ENCODE peak calls at places on chromosomes 6 and 20, in six cellular contexts. Z, T, X, U, J and H are unnamed samples.

GRCh38 chr6:166419268-166419667 is 36.5 kb upstream of the MPC1 start:
- DNase-seq in Z (no peak), T (peak; percentile 54), X (peak; percentile 76), U (no peak), J (no peak), H (peak; percentile 88)

GRCh38 chr6:101626264-101626663 is 232.8 kb downstream of the GRIK2 start:
- DNase-seq in Z (no peak), T (no peak), X (no peak), U (no peak), J (no peak), H (no peak)

GRCh38 chr20:36051318-36052116 is 83.1 kb downstream of the CNBD2 start:
- DNase-seq in Z (no peak), T (no peak), X (no peak), U (no peak), J (no peak), H (no peak)

GRCh38 chr6:139099984-139100383 is 34.9 kb upstream of the HECA start:
- DNase-seq in Z (no peak), T (no peak), X (no peak), U (no peak), J (no peak), H (peak; percentile 37)

GRCh38 chr6:77231438-77232305 is 231.6 kb downstream of the HTR1B start:
- DNase-seq in Z (no peak), T (no peak), X (no peak), U (no peak), J (no peak), H (no peak)

GRCh38 chr20:34129518-34130162 is 17.6 kb upstream of the EIF2S2 start:
- DNase-seq in Z (no peak), T (peak; percentile 85), X (no peak), U (peak; percentile 73), J (peak; percentile 75), H (peak; percentile 68)

GRCh38 chr20:58775371-58775770 is 75.3 kb downstream of the GNAS-AS1 start:
- DNase-seq in Z (no peak), T (no peak), X (no peak), U (no peak), J (no peak), H (no peak)

GRCh38 chr20:2576317-2576727 is 39.9 kb downstream of the TMC2 start:
- DNase-seq in Z (no peak), T (no peak), X (no peak), U (no peak), J (no peak), H (no peak)

GRCh38 chr6:111361648-111362047 is 121.4 kb downstream of the REV3L start:
- DNase-seq in Z (no peak), T (peak; percentile 31), X (no peak), U (peak; percentile 51), J (peak; percentile 10), H (peak; percentile 7)

GRCh38 chr6:36600564-36601146 is 6.5 kb downstream of the SRSF3 start:
- DNase-seq in Z (no peak), T (no peak), X (no peak), U (no peak), J (no peak), H (no peak)

GRCh38 chr6:26240157-26240980 is 124.6 kb upstream of the BTN3A2 start:
- DNase-seq in Z (no peak), T (no peak), X (peak; percentile 90), U (peak; percentile 75), J (no peak), H (peak; percentile 88)

GRCh38 chr6:15279047-15279661 is 33.3 kb downstream of the JARID2 start:
- DNase-seq in Z (no peak), T (no peak), X (no peak), U (no peak), J (no peak), H (no peak)

GRCh38 chr6:111487656-111488055 is 4.6 kb upstream of the REV3L start:
- DNase-seq in Z (no peak), T (peak; percentile 55), X (no peak), U (no peak), J (no peak), H (no peak)

GRCh38 chr6:31680226-31680840 is 534 bp downstream of the LY6G5C start:
- DNase-seq in Z (no peak), T (no peak), X (no peak), U (no peak), J (no peak), H (no peak)

GRCh38 chr6:109867970-109868358 is 110.1 kb upstream of the GPR6 start:
- DNase-seq in Z (no peak), T (no peak), X (peak; percentile 32), U (no peak), J (no peak), H (no peak)

GRCh38 chr6:13873288-13874190 is 51.2 kb upstream of the RNF182 start:
- DNase-seq in Z (peak; percentile 85), T (peak; percentile 70), X (peak; percentile 88), U (peak; percentile 40), J (peak; percentile 51), H (peak; percentile 86)

GRCh38 chr6:15062311-15063252 is 183.3 kb upstream of the JARID2 start:
- DNase-seq in Z (no peak), T (peak; percentile 91), X (no peak), U (peak; percentile 7), J (no peak), H (no peak)

GRCh38 chr6:90274481-90275030 is 22.1 kb downstream of the BACH2 start:
- DNase-seq in Z (no peak), T (no peak), X (no peak), U (peak; percentile 14), J (no peak), H (peak; percentile 99)

GRCh38 chr6:130730600-130730999 is 96.6 kb upstream of the SMLR1 start:
- DNase-seq in Z (no peak), T (no peak), X (no peak), U (no peak), J (no peak), H (no peak)

GRCh38 chr6:56536536-56536935 is 106.2 kb downstream of the DST start:
- DNase-seq in Z (no peak), T (no peak), X (no peak), U (no peak), J (no peak), H (no peak)

GRCh38 chr6:168131464-168132415 is 52.7 kb upstream of the FRMD1 start:
- DNase-seq in Z (peak; percentile 73), T (no peak), X (peak; percentile 70), U (no peak), J (no peak), H (no peak)

GRCh38 chr6:119978274-119978889 is 628.8 kb upstream of the MAN1A1 start:
- DNase-seq in Z (no peak), T (peak; percentile 8), X (no peak), U (peak; percentile 36), J (no peak), H (peak; percentile 22)

GRCh38 chr6:24879351-24879750 is 56.4 kb downstream of the RIPOR2 start:
- DNase-seq in Z (no peak), T (no peak), X (no peak), U (no peak), J (no peak), H (no peak)

GRCh38 chr20:14997791-14998190 is 660.4 kb upstream of the FLRT3 start:
- DNase-seq in Z (no peak), T (peak; percentile 76), X (no peak), U (no peak), J (no peak), H (no peak)

DNA sequence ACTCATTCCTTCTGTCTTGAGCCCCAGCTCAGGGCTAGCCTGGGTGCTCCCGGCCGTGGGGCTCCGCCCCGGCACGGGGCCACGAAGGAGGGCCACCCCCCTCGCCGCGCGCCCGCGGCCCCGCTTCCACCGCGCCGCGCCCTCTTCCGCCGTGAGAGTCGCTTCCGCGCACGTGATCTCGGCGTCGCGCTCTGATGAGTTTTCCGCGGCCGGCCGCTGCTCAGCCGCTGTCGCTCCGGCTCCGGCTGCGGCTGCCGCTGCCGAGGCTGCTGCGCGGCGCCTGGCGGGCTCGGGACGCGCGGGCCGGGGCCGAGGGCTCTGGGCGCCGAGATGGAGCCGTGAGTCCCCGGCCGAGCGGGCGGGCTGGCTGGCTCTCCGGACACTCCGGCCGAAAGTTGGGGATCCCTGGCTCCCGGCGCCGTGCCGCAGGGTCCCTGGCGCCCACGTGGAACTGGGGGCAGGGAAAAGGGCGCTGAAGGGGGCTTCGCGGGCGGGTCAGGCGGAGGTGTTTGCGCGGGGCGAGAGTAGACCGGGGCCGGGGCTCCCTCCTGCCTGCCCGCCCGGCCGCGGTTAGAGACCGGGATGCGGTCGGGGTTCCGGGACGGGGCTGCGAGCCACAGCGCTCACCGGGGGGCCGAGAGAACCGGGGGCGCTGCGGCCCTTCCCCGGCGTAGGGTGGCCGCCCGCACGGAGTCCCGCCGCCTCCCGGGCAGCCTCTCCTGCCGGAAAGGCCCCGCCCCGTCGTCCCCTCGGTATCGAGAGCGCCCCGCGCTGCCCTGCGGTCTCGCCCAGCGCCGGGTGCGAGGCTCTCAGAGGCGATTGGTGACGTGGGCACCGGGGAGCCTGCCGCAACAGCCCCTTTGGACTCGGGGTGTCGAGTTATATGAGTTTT is at the start of gene TMEM181:
- DNase-seq in Z (peak; percentile 91), T (peak; percentile 79), X (peak; percentile 96), U (peak; percentile 85), J (peak; percentile 36), H (peak; percentile 88)
- TF ChIP-seq CTCF in Z (no peak), T (no peak), X (no peak), U (no peak), J (no peak), H (no peak)

GRCh38 chr6:38153076-38153475 is 333.5 kb downstream of the ZFAND3 start:
- DNase-seq in Z (no peak), T (no peak), X (peak; percentile 42), U (no peak), J (no peak), H (no peak)

GRCh38 chr6:38152620-38153019 is 333.1 kb downstream of the ZFAND3 start:
- DNase-seq in Z (no peak), T (no peak), X (no peak), U (no peak), J (no peak), H (no peak)

GRCh38 chr6:38153946-38154345 is 334.4 kb downstream of the ZFAND3 start:
- DNase-seq in Z (no peak), T (no peak), X (peak; percentile 56), U (no peak), J (no peak), H (no peak)

GRCh38 chr6:38154731-38155130 is 335.2 kb downstream of the ZFAND3 start:
- DNase-seq in Z (no peak), T (no peak), X (peak; percentile 78), U (no peak), J (no peak), H (no peak)

DNA sequence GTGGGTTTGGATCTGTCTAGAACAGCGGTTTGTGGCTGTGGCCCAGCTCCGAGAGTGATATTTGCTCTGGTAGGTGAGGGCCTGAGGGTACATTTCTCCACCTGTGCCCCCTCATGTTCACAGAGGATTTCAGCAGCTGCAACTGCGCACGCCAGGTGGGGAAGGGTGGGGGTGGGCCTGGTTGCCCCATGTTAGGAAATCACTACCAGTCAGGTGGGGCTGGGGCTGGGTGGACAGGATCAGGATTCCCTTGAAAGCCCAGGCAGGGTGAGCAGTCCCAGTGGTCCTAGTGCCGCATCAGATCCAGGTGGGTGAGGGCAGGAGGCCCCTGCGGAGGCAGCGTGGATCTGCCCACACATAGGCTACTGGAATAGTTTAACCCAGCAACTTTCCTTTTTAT is 334.0 kb downstream of the ZFAND3 start:
- DNase-seq in Z (no peak), T (no peak), X (peak; percentile 81), U (no peak), J (no peak), H (no peak)
- TF ChIP-seq CTCF in Z (no peak), T (no peak), X (no peak), U (no peak), J (no peak), H (no peak)

GRCh38 chr6:73309534-73309783 is 44.6 kb downstream of the DPPA5 start:
- DNase-seq in Z (no peak), T (no peak), X (no peak), U (no peak), J (no peak), H (no peak)
- TF ChIP-seq CTCF in Z (no peak), T (no peak), X (no peak), U (no peak), J (no peak), H (no peak)

GRCh38 chr6:75546401-75546800 is 52.8 kb upstream of the FILIP1 start:
- DNase-seq in Z (no peak), T (peak; percentile 22), X (no peak), U (no peak), J (no peak), H (no peak)
- TF ChIP-seq CTCF in Z (peak; percentile 44), T (peak; percentile 43), X (no peak), U (no peak), J (peak; percentile 6), H (no peak)